ENCODE peak calls at places on chromosomes 1 and 21, in six cellular contexts. R is GM12864, N is endothelial cell of umbilical vein, E is DND-41, D is lower leg skin, J is left ventricle myocardium inferior. M is an unnamed sample.
A peak's percentile ranks its signal among the peaks of the same experiment; 100 is the strongest.

GRCh38 chr1:165755393-165756010 is 13.2 kb downstream of the TMCO1 start:
- DNase-seq in N (no peak), D (no peak), R (no peak), J (no peak), E (no peak), M (no peak)

GRCh38 chr1:112862753-112863426 is 93.1 kb downstream of the SLC16A1 start:
- DNase-seq in R (no peak), J (no peak), E (no peak), N (no peak), D (no peak), M (no peak)

GRCh38 chr1:183995322-183996035 is 42.0 kb downstream of the COLGALT2 start:
- DNase-seq in N (peak; percentile 27), R (no peak), D (no peak), E (no peak), J (peak; percentile 50), M (no peak)

GRCh38 chr21:31349208-31349607 is 5.1 kb upstream of the TIAM1 start:
- DNase-seq in E (no peak), D (no peak), N (no peak), R (no peak), J (no peak), M (no peak)

GRCh38 chr1:90386899-90387334 is 330.2 kb downstream of the BARHL2 start:
- DNase-seq in E (no peak), R (no peak), J (no peak), N (peak; percentile 15), D (no peak), M (no peak)

GRCh38 chr1:83832194-83832593 is 166.7 kb downstream of the TTLL7 start:
- DNase-seq in D (no peak), J (no peak), E (no peak), N (no peak), R (no peak), M (no peak)

GRCh38 chr1:118303534-118303933 is 118.5 kb upstream of the SPAG17 start:
- DNase-seq in N (no peak), D (no peak), E (no peak), R (no peak), J (no peak), M (no peak)

GRCh38 chr1:32204943-32205361 is 519 bp upstream of the IQCC start:
- DNase-seq in E (no peak), D (no peak), R (no peak), J (no peak), N (no peak), M (no peak)

GRCh38 chr1:116001739-116002487 is 25.6 kb downstream of the SLC22A15 start:
- DNase-seq in N (no peak), R (no peak), J (no peak), D (no peak), E (no peak), M (no peak)

GRCh38 chr1:88979054-88979748 is 13.2 kb downstream of the KYAT3 start:
- DNase-seq in R (no peak), E (no peak), N (no peak), D (no peak), J (no peak), M (no peak)

GRCh38 chr1:179164494-179164893 is 65.0 kb downstream of the ABL2 start:
- DNase-seq in E (no peak), J (no peak), D (no peak), R (no peak), N (peak; percentile 52), M (no peak)

DNA sequence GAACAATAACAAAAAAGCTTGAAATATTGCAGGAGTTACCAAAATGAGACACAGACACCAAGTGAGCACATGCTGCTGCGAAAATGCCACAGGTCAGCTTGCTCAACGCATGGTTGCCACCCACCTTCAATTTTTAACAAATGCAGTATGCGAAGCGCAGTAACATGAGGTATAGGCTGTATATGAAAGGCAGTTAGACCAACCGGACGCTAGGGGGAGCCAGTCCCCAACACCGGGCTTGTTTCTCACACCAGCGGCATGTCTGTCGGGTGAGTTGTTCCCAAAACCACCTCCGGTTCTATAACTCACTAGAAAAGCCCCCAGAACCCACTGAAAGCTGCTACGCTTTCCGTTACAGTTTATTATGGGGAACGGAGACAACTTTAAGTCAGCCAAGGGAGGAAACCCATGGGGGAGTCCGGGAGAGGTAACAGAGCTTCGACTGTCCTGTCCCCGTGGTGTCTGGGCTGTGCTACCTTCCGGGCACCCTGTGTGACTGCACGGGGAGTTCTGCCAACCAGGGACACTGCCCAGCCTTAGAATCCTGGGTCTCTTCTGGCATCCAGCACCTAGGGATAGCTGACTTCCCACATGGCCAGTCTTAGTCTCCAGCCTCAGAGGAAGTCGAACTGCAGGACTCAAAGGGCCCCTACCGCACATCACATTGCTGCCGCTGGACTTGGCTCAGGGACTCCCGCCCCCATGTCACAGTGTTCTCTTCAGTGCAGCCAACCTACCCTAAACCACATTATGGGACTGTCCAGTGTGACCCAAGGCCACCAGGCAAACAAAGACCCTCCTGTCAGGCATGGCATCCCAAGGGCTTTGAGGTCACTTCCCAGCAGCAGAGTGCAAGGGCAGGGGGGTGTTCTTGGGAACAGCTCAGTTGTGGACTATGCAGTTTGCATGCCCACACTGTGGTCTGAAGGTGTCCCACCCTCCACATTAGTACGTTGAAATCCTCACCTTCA is 14.0 kb downstream of the RNF187 start:
- DNase-seq in R (peak; percentile 77), J (peak; percentile 84), N (peak; percentile 77), D (peak; percentile 73), E (peak; percentile 90), M (peak; percentile 93)
- H3K4me3 ChIP-seq in R (peak overlapping the region; percentile 8), J (peak overlapping the region; percentile 49), N (no peak overlapping the region), D (no peak overlapping the region), E (peak overlapping the region; percentile 43), M (peak overlapping the region; percentile 55)

GRCh38 chr1:155295942-155296267 is 5.3 kb downstream of the PKLR start:
- DNase-seq in E (no peak), J (no peak), D (no peak), R (no peak), N (no peak), M (no peak)

GRCh38 chr1:155296660-155297059 is 4.6 kb downstream of the PKLR start:
- DNase-seq in E (no peak), J (no peak), N (no peak), D (no peak), R (no peak), M (no peak)

GRCh38 chr1:155293086-155293749 is 8.0 kb downstream of the PKLR start:
- DNase-seq in J (no peak), N (no peak), R (no peak), E (no peak), D (no peak), M (no peak)

GRCh38 chr1:155295183-155295941 is 5.9 kb downstream of the PKLR start:
- DNase-seq in R (no peak), N (no peak), D (no peak), J (no peak), E (no peak), M (no peak)

DNA sequence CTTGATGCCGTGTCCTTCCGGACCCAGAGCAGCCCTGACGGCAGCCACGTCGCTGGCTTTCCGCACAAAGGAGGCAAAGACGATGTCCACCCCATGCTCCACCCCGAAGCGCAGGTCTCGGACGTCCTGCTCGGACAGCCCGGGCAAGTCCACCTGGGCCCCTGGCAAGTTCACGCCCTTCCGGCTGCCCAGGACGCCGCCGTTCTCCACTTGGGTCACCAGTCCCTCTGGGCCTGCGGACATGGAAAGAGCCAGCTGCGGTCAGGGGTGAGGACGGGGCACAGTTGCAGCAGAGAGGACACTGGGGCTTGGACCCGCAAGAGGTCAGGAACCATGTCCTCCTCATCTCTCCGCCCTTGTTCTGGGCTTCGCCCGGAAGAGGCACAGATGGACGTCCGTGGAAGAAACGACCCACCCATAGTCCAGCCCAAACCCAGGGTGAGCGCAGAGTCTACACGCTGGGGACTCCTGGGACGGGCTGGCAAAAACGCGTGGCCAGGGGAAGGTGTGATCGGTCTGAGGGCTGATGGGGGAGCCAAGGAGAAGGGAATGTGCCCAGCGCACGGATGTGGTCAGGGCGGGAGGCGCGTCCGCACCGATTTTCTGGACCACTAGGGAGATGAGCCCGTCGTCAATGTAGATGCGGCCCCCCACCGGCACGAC is 6.6 kb downstream of the PKLR start:
- DNase-seq in R (no peak), J (no peak), D (no peak), N (no peak), E (no peak), M (no peak)
- H3K4me3 ChIP-seq in R (no peak overlapping the region), J (peak overlapping the region; percentile 46), D (no peak overlapping the region), N (no peak overlapping the region), E (no peak overlapping the region), M (no peak overlapping the region)

GRCh38 chr1:11914035-11914434 is 12.2 kb downstream of the KIAA2013 start:
- DNase-seq in J (no peak), D (no peak), E (no peak), N (no peak), R (no peak), M (no peak)
- H3K4me3 ChIP-seq in J (no peak overlapping the region), D (no peak overlapping the region), E (no peak overlapping the region), N (no peak overlapping the region), R (no peak overlapping the region), M (no peak overlapping the region)

GRCh38 chr1:920506-920905 is 3.2 kb upstream of the SAMD11 start:
- DNase-seq in N (no peak), R (no peak), D (no peak), J (no peak), E (no peak), M (no peak)
- H3K4me3 ChIP-seq in N (no peak overlapping the region), R (no peak overlapping the region), D (no peak overlapping the region), J (peak overlapping the region; percentile 47), E (no peak overlapping the region), M (no peak overlapping the region)

DNA sequence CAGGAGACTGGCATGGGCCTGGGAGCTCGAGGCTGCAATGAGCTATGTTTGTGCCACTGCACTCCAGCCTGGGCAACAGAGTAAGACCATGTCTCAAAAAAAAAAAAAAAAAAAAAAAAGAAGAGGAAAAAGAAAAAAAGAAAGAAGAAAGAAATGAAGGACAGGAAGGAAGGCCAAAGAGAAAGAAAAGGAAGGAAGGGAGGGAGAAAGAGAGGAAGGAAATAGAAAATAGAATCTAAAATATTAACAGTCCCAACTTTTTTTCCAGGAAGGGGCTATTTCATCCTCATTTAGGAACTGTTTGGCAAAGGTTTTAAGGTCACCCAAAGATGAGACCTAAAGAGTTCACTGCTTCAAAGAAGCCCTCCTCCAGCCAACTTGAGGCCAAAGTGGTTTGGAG is 2.5 kb downstream of the MUL1 start:
- DNase-seq in J (no peak), R (no peak), N (no peak), E (no peak), D (no peak), M (no peak)
- H3K4me3 ChIP-seq in J (peak overlapping the region; percentile 94), R (no peak overlapping the region), N (no peak overlapping the region), E (no peak overlapping the region), D (no peak overlapping the region), M (no peak overlapping the region)

DNA sequence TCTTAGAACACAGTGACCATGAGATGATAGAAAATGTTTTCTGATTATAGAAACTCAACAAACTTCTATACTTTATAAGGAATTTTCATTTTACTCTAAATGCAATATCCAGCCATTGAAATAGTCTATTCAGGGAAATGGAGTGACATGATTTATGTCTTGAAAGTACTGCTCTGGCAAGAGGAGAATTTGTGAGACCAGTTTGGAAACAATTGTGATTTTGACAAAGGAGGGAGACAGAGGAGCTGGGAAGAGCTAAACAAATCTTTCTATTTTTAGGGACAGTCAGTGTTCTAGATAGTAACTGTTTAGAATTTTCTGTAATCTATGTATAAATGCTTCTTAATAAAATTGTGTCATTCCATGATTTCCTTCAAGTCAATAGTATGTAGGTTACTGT is 252.3 kb downstream of the FMN2 start:
- DNase-seq in D (no peak), J (no peak), N (no peak), R (no peak), E (no peak), M (no peak)
- H3K4me3 ChIP-seq in D (no peak overlapping the region), J (no peak overlapping the region), N (no peak overlapping the region), R (no peak overlapping the region), E (no peak overlapping the region), M (no peak overlapping the region)

DNA sequence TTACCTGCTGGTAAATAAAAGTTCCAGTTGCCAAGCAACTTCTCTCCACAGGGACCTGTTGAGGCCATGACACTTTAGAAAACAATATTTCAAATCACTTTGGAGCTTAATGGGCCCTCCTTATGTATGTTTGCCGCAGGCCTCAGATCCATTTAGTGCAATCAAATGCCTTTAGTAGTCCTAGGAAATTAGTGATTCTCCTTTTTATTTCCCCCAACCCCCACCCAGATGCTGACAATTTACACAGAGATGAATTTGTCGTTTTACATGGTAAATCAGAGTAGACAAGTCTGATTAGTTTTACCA is 83.6 kb downstream of the CLIC4 start:
- DNase-seq in E (no peak), R (no peak), J (no peak), N (no peak), D (no peak), M (no peak)
- H3K4me3 ChIP-seq in E (no peak overlapping the region), R (no peak overlapping the region), J (peak overlapping the region; percentile 0), N (no peak overlapping the region), D (no peak overlapping the region), M (no peak overlapping the region)

M was measured in Jurkat, Clone E6-1.